ENCODE peak calls at places on chromosome 5, in four cellular contexts. Q is dorsolateral prefrontal cortex, T is upper lobe of right lung, H is breast epithelium. P is an unnamed sample.

GRCh38 chr5:79225026-79225425 is 10.9 kb upstream of the JMY start:
- DNase-seq in Q (no peak), H (no peak), T (no peak), P (no peak)

GRCh38 chr5:139050432-139050831 is 147.7 kb downstream of the SIL1 start:
- DNase-seq in T (no peak), H (no peak), Q (no peak), P (no peak)

GRCh38 chr5:40165789-40166728 is 513.7 kb upstream of the PTGER4 start:
- DNase-seq in H (no peak), Q (no peak), T (no peak), P (no peak)

GRCh38 chr5:145887976-145888574 is 15.3 kb upstream of the GRXCR2 start:
- DNase-seq in H (no peak), T (no peak), Q (no peak), P (no peak)

GRCh38 chr5:113508756-113509155 is 4.7 kb upstream of the YTHDC2 start:
- DNase-seq in H (no peak), Q (no peak), T (no peak), P (no peak)

GRCh38 chr5:74575741-74576538 is 64.6 kb downstream of the ENC1 start:
- DNase-seq in T (no peak), Q (no peak), H (no peak), P (no peak)

GRCh38 chr5:115267617-115268016 is 4.9 kb upstream of the PGGT1B start:
- DNase-seq in Q (no peak), H (no peak), T (no peak), P (no peak)

GRCh38 chr5:179311581-179311980 is 33.7 kb downstream of the ADAMTS2 start:
- DNase-seq in T (peak; percentile 19), H (no peak), Q (no peak), P (no peak)

GRCh38 chr5:147417133-147417813 is 92.6 kb downstream of the DPYSL3 start:
- DNase-seq in H (peak; percentile 23), T (no peak), Q (no peak), P (peak; percentile 70)

GRCh38 chr5:76099756-76100155 is 16.6 kb downstream of the SV2C start:
- DNase-seq in Q (no peak), T (no peak), H (no peak), P (no peak)

GRCh38 chr5:169161022-169161680 is 139.8 kb downstream of the SLIT3 start:
- DNase-seq in H (peak; percentile 58), Q (no peak), T (no peak), P (no peak)

GRCh38 chr5:14873093-14873492 is 1.5 kb upstream of the ANKH start:
- DNase-seq in T (no peak), H (no peak), Q (no peak), P (no peak)
- H3K27ac ChIP-seq in T (peak overlapping the region; percentile 89), H (peak overlapping the region; percentile 95), Q (peak overlapping the region; percentile 92), P (no peak overlapping the region)

DNA sequence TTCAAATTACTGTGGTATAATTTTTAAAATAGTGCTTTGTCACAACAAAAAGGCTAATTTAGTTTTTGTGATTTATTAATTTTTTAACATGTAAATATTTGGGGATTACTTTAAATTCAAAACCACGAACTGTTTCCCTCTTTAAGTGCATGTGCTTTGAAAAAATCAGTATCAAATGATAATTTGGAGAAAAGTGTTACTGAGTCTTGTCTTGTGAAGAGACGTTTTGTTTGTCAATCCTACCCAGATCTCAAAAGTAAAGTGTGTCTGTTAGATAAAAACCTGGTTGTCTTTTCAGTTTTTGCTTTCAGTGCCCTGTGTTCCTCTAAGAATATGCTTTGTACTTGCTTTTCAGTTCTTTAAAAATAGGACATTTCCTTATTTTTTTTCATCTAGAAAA is 7.7 kb downstream of the ZSWIM6 start:
- DNase-seq in T (no peak), Q (no peak), H (no peak), P (no peak)
- H3K27ac ChIP-seq in T (no peak overlapping the region), Q (no peak overlapping the region), H (no peak overlapping the region), P (no peak overlapping the region)

GRCh38 chr5:1273745-1274144 is 21.1 kb downstream of the TERT start:
- DNase-seq in Q (no peak), T (no peak), H (no peak), P (no peak)

GRCh38 chr5:1270426-1270825 is 24.4 kb downstream of the TERT start:
- DNase-seq in Q (no peak), H (no peak), T (no peak), P (no peak)

GRCh38 chr5:1274471-1274870 is 20.4 kb downstream of the TERT start:
- DNase-seq in H (no peak), T (no peak), Q (no peak), P (no peak)

GRCh38 chr5:1270933-1271914 is 23.6 kb downstream of the TERT start:
- DNase-seq in Q (no peak), H (no peak), T (no peak), P (no peak)

GRCh38 chr5:1272201-1272600 is 22.7 kb downstream of the TERT start:
- DNase-seq in T (no peak), Q (no peak), H (no peak), P (no peak)
- H3K27ac ChIP-seq in T (no peak overlapping the region), Q (no peak overlapping the region), H (no peak overlapping the region), P (no peak overlapping the region)

GRCh38 chr5:96750110-96750822 is 57.5 kb downstream of the ERAP1 start:
- DNase-seq in T (no peak), H (no peak), Q (no peak), P (no peak)
- H3K27ac ChIP-seq in T (no peak overlapping the region), H (no peak overlapping the region), Q (no peak overlapping the region), P (no peak overlapping the region)

GRCh38 chr5:54526604-54527359 is 9.2 kb downstream of the SNX18 start:
- DNase-seq in T (no peak), H (no peak), Q (no peak), P (no peak)

GRCh38 chr5:54525692-54526091 is 8.1 kb downstream of the SNX18 start:
- DNase-seq in H (no peak), T (no peak), Q (no peak), P (no peak)

GRCh38 chr5:54528633-54529032 is 11.1 kb downstream of the SNX18 start:
- DNase-seq in Q (no peak), H (no peak), T (no peak), P (no peak)

GRCh38 chr5:54531536-54531935 is 14.0 kb downstream of the SNX18 start:
- DNase-seq in Q (no peak), H (no peak), T (no peak), P (no peak)

DNA sequence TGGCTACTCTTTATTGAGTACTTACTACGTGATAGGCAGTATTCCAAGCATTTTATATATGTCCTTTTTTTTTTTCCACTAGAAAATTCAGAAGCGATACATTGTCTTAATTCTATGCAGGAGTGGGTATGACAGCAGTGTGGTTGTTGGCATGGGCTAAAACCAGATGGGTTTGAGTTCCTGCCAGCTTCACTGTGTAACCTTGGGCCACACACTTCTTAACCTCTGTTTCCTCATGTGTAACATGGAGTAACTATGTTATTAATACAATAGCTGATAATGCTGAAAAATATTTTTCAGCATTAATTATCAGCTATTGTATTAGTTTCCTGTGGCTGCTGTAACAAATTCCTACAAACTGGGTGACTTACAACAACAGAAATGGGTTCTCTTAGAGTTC is 12.0 kb downstream of the SNX18 start:
- DNase-seq in H (no peak), Q (no peak), T (no peak), P (no peak)
- H3K27ac ChIP-seq in H (no peak overlapping the region), Q (no peak overlapping the region), T (no peak overlapping the region), P (no peak overlapping the region)

GRCh38 chr5:6868170-6868569 is 154.9 kb downstream of the TENT4A start:
- DNase-seq in T (no peak), H (no peak), Q (peak; percentile 62), P (no peak)
- H3K27ac ChIP-seq in T (no peak overlapping the region), H (no peak overlapping the region), Q (peak overlapping the region; percentile 50), P (no peak overlapping the region)

P was measured in pancreas.